ENCODE peak calls at places on chromosomes 11 and 22, in six cellular contexts. U, B, D, V, O and N are unnamed samples.

GRCh38 chr11:18671246-18671645 is 27.3 kb upstream of the TMEM86A start:
- DNase-seq in U (no peak), B (no peak), D (no peak), V (no peak), O (no peak), N (no peak)

GRCh38 chr22:16845465-16845864 is 20.3 kb upstream of the XKR3 start:
- DNase-seq in U (no peak), B (no peak), D (no peak), V (no peak), O (no peak), N (no peak)

GRCh38 chr22:30192427-30192826 is 54.1 kb downstream of the LIF start:
- DNase-seq in U (no peak), B (no peak), D (no peak), V (no peak), O (no peak), N (no peak)

GRCh38 chr11:122791411-122791810 is 46.9 kb upstream of the CRTAM start:
- DNase-seq in U (no peak), B (no peak), D (no peak), V (no peak), O (no peak), N (peak)

GRCh38 chr11:30244255-30244654 is 13.4 kb downstream of the FSHB start:
- DNase-seq in U (no peak), B (no peak), D (no peak), V (no peak), O (no peak), N (no peak)

GRCh38 chr11:89175796-89176195 is 1.9 kb upstream of the TYR start:
- DNase-seq in U (no peak), B (no peak), D (no peak), V (no peak), O (no peak), N (no peak)

GRCh38 chr11:63459586-63459985 is 31.4 kb downstream of the PLAAT5 start:
- DNase-seq in U (no peak), B (no peak), D (no peak), V (no peak), O (no peak), N (peak)

GRCh38 chr22:33519140-33519973 is 400.9 kb downstream of the LARGE1 start:
- DNase-seq in U (peak), B (no peak), D (no peak), V (no peak), O (no peak), N (peak)

GRCh38 chr11:2901854-2902783 is 16.5 kb upstream of the CDKN1C start:
- DNase-seq in U (peak), B (peak), D (peak), V (peak), O (peak), N (peak)

GRCh38 chr22:49016909-49017768 is 810.5 kb downstream of the BRD1 start:
- DNase-seq in U (no peak), B (no peak), D (no peak), V (no peak), O (no peak), N (no peak)

GRCh38 chr11:9868641-9869040 is 204.8 kb downstream of the SWAP70 start:
- DNase-seq in U (no peak), B (no peak), D (no peak), V (no peak), O (no peak), N (no peak)

GRCh38 chr11:77244277-77245014 is 57.0 kb downstream of the GDPD4 start:
- DNase-seq in U (no peak), B (peak), D (no peak), V (no peak), O (no peak), N (peak)

GRCh38 chr22:28148816-28149465 is 229.9 kb upstream of the PITPNB start:
- DNase-seq in U (no peak), B (no peak), D (no peak), V (no peak), O (no peak), N (no peak)

GRCh38 chr11:103851166-103851651 is 185.2 kb upstream of the DDI1 start:
- DNase-seq in U (no peak), B (no peak), D (no peak), V (no peak), O (no peak), N (no peak)

GRCh38 chr22:17444204-17444504 is 74.9 kb downstream of the CECR2 start:
- DNase-seq in U (no peak), B (no peak), D (no peak), V (no peak), O (no peak), N (no peak)

GRCh38 chr11:15764948-15765347 is 591.4 kb downstream of the SOX6 start:
- DNase-seq in U (no peak), B (no peak), D (no peak), V (no peak), O (no peak), N (no peak)

GRCh38 chr22:43127166-43127908 is 15.9 kb downstream of the MCAT start:
- DNase-seq in U (no peak), B (no peak), D (no peak), V (peak), O (no peak), N (no peak)
- H3K4me3 ChIP-seq in U (no peak), B (no peak), D (no peak), V (no peak), O (no peak), N (no peak)

DNA sequence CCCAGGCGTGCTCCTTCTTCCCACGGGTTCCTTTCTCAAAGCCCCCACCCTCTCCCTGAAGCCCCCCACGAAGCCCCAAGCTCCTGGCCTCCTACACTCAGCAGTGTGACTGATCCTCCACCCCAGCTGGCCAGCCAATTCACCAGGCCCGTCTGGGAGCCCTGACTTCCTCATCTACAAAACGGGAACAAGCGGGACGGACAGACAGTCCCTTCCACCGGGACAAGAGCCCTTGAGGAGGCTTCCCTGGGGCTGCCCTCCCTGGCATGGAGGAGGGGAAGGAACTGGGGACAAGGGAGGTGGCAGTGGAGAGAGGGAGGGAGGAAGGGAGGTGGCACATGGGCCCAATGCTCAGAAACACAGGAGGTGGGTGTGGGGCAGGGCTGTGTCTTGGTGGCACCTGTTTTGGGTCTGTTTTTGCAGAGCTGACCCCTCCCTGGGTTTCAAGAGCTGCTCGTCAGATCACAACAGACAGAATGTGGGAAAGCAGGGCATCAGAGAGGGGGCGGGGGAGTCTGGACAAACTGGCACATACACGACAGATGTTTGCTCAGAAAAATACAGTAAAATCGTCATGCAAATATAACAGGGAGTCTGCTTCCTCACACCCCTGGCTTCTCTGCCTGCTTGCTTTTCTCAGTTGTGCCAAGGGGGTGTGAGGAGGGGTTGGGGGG is 56.8 kb downstream of the ELFN2 start:
- DNase-seq in U (peak), B (no peak), D (peak), V (no peak), O (peak), N (no peak)
- H3K4me3 ChIP-seq in U (no peak), B (no peak), D (no peak), V (no peak), O (no peak), N (no peak)

GRCh38 chr11:305834-306211 is 1.8 kb upstream of the IFITM2 start:
- DNase-seq in U (no peak), B (no peak), D (no peak), V (no peak), O (no peak), N (no peak)
- H3K4me3 ChIP-seq in U (no peak), B (no peak), D (no peak), V (no peak), O (no peak), N (no peak)

GRCh38 chr11:62393735-62394134 is 25.1 kb upstream of the SCGB1A1 start:
- DNase-seq in U (no peak), B (no peak), D (no peak), V (no peak), O (no peak), N (no peak)

GRCh38 chr11:62395885-62396778 is 22.7 kb upstream of the SCGB1A1 start:
- DNase-seq in U (no peak), B (no peak), D (no peak), V (no peak), O (no peak), N (no peak)

GRCh38 chr11:62392506-62392905 is 26.3 kb upstream of the SCGB1A1 start:
- DNase-seq in U (no peak), B (no peak), D (no peak), V (no peak), O (no peak), N (no peak)

GRCh38 chr11:62392944-62393628 is 25.7 kb upstream of the SCGB1A1 start:
- DNase-seq in U (no peak), B (no peak), D (no peak), V (no peak), O (no peak), N (no peak)

DNA sequence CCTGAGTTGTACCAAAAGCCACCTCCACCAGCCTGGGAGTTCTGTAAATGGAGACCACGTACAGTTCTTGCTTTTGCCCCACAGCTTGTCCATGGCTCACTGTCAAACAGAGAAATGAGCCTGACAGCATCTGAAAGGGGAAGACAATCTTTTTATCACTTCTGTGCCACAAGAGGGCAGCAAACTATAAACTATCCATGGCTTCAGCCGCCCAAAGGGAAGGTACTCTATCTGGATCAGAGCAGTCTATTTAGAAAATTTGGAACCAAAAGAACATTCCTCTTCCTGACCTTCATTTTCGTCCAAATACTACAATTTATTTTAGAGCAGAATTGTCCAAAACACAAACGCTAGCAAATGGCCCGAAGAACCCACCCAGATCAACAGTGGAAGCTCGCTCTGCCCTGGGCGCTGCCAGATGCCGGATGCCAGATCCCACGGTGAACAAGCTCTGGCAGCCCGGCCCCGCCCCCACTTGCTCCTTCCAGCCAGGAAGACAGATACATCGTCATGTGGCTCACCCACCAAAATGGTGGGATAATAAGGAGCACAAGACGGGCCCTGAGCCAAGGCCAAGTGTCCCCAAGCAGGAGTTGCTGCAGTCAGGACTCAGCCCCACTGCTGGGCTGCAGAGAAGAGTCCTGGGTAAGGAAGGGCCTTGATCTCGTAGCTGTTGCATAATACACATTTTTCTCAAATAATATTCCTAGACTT is 23.9 kb upstream of the SCGB1A1 start:
- DNase-seq in U (peak), B (peak), D (peak), V (peak), O (peak), N (peak)
- H3K4me3 ChIP-seq in U (no peak), B (peak), D (peak), V (no peak), O (no peak), N (peak)

DNA sequence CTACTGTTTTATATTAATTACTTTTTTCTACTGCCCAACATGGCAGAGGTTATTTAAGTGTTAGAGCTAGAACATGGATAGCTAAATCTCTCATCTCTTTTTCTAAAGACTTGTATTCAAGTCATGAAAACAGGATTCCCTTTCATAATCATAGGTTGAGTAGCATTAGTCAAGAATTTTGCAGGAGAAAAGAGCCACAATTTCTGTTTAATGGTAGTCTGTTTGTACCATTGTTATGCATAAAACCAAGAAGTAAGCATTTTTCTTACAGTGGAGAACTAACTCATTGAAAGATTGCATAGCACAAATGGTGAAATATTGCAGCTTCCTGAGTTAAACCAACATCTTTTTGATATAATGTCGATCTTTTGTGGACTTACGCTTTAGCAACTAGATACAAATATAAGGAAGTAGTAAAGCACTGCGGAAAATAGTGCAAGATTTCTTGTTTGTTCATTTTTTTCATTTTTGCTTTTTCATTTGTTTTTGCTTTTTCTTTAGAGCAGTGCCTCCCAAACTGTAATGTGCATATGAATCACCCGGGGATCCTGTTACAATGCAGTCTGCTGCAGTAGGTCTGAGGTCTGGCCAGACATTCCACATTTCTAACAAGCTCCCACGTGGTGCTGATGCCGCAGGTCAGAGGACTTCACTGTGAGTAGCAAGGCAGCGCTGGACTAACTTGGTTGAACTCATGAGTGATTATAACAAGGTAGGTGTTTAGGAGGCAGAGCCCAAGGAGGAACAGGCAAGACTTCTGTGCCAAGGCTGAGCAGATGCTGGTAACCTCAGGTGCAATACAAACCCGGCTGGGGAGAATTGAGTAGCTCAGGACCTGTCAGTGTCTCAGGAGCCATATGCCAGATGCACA is 4.6 kb downstream of the ETS1 start:
- DNase-seq in U (no peak), B (peak), D (no peak), V (no peak), O (no peak), N (peak)
- H3K4me3 ChIP-seq in U (no peak), B (no peak), D (no peak), V (no peak), O (no peak), N (no peak)

GRCh38 chr11:118623291-118623655 is 15.9 kb downstream of the PHLDB1 start:
- DNase-seq in U (no peak), B (no peak), D (no peak), V (no peak), O (no peak), N (peak)

GRCh38 chr11:118622376-118623290 is 15.2 kb downstream of the PHLDB1 start:
- DNase-seq in U (no peak), B (no peak), D (peak), V (no peak), O (no peak), N (peak)

GRCh38 chr11:118620529-118621070 is 13.2 kb downstream of the PHLDB1 start:
- DNase-seq in U (no peak), B (no peak), D (peak), V (no peak), O (no peak), N (no peak)

GRCh38 chr11:118621071-118621815 is 13.8 kb downstream of the PHLDB1 start:
- DNase-seq in U (no peak), B (no peak), D (peak), V (peak), O (peak), N (peak)

DNA sequence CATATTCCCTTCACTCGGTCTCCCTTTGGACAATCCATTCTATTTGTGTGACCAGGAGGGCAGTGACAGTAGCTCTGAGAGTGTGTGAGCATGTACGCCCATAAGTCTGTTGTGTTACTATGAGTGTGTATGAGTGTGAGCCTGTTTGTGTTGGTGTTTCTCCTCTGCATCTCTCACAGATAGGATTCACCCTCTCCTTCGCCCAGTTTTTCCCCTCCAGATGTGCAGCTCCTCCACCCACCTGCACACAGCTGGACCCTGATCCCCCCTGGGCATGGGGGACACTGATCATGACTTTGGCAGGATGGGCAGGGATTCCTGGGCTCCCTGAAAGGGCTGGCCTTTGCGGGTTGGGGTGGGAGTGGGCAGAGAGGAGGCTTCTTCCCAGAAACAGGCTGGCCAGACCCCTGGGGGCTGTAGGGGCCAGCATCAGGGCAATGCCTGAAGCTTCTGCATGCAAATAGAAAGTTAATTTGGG is 14.5 kb downstream of the PHLDB1 start:
- DNase-seq in U (no peak), B (no peak), D (no peak), V (peak), O (no peak), N (no peak)
- H3K4me3 ChIP-seq in U (no peak), B (peak), D (peak), V (no peak), O (no peak), N (peak)

GRCh38 chr11:27528711-27529110 is 22.1 kb upstream of the LIN7C start:
- DNase-seq in U (no peak), B (no peak), D (no peak), V (no peak), O (no peak), N (no peak)
- H3K4me3 ChIP-seq in U (no peak), B (no peak), D (no peak), V (no peak), O (no peak), N (no peak)